ENCODE peak calls at places on chromosomes 4 and X, in nine cellular contexts. M, Q, K, C, N, T, Y, Z and L are unnamed samples.

GRCh38 chr4:188262464-188262863 is 123.2 kb downstream of the TRIML1 start:
- DNase-seq in M (no peak), Q (no peak), K (no peak), C (no peak), N (no peak), T (no peak), Y (no peak), Z (no peak), L (no peak)

GRCh38 chrX:8815460-8816065 is 14.4 kb upstream of the FAM9A start:
- DNase-seq in M (peak; percentile 64), Q (no peak), K (no peak), C (peak; percentile 78), N (no peak), T (peak; percentile 58), Y (no peak), Z (peak; percentile 29), L (no peak)

GRCh38 chr4:143381171-143382118 is 44.8 kb downstream of the GAB1 start:
- DNase-seq in M (peak; percentile 78), Q (peak; percentile 93), K (peak; percentile 73), C (peak; percentile 31), N (peak; percentile 83), T (peak; percentile 24), Y (peak; percentile 70), Z (no peak), L (peak; percentile 61)

GRCh38 chrX:1546601-1547275 is 9.8 kb upstream of the P2RY8 start:
- DNase-seq in M (no peak), Q (peak; percentile 60), K (no peak), C (no peak), N (no peak), T (no peak), Y (no peak), Z (no peak), L (no peak)

GRCh38 chr4:54971474-54971950 is 153.9 kb downstream of the KDR start:
- DNase-seq in M (peak; percentile 48), Q (no peak), K (no peak), C (peak; percentile 82), N (no peak), T (peak; percentile 43), Y (no peak), Z (peak; percentile 32), L (no peak)

GRCh38 chrX:17086317-17086716 is 139.9 kb downstream of the REPS2 start:
- DNase-seq in M (no peak), Q (no peak), K (no peak), C (no peak), N (no peak), T (no peak), Y (no peak), Z (no peak), L (no peak)

GRCh38 chr4:76950052-76950845 is 697 bp downstream of the SEPTIN11 start:
- DNase-seq in M (peak; percentile 24), Q (peak; percentile 76), K (peak; percentile 31), C (peak; percentile 35), N (peak; percentile 85), T (peak; percentile 76), Y (no peak), Z (peak; percentile 25), L (peak; percentile 56)

GRCh38 chr4:153166971-153167501 is 37.2 kb upstream of the TRIM2 start:
- DNase-seq in M (no peak), Q (no peak), K (no peak), C (no peak), N (no peak), T (no peak), Y (no peak), Z (no peak), L (no peak)

GRCh38 chrX:131987252-131987651 is 35.9 kb upstream of the STK26 start:
- DNase-seq in M (no peak), Q (no peak), K (no peak), C (no peak), N (no peak), T (no peak), Y (no peak), Z (peak; percentile 76), L (no peak)

GRCh38 chr4:144591401-144591800 is 54.6 kb upstream of the HHIP start:
- DNase-seq in M (peak; percentile 83), Q (no peak), K (no peak), C (no peak), N (peak; percentile 61), T (no peak), Y (no peak), Z (no peak), L (peak; percentile 64)

GRCh38 chr4:44495136-44495535 is 46.5 kb upstream of the KCTD8 start:
- DNase-seq in M (no peak), Q (no peak), K (no peak), C (no peak), N (no peak), T (no peak), Y (no peak), Z (no peak), L (no peak)

GRCh38 chrX:106952988-106953387 is 32.8 kb downstream of the CLDN2 start:
- DNase-seq in M (peak; percentile 40), Q (no peak), K (no peak), C (no peak), N (no peak), T (peak; percentile 6), Y (no peak), Z (no peak), L (no peak)

GRCh38 chr4:3328814-3329663 is 36.2 kb downstream of the RGS12 start:
- DNase-seq in M (no peak), Q (peak; percentile 21), K (no peak), C (no peak), N (no peak), T (no peak), Y (no peak), Z (no peak), L (no peak)

GRCh38 chrX:107628662-107629532 is 587 bp downstream of the PRPS1 start:
- DNase-seq in M (peak; percentile 51), Q (peak; percentile 63), K (no peak), C (peak; percentile 44), N (peak; percentile 18), T (peak; percentile 36), Y (peak; percentile 40), Z (peak; percentile 62), L (peak; percentile 32)

GRCh38 chr4:8362483-8362882 is 78.0 kb downstream of the ACOX3 start:
- DNase-seq in M (no peak), Q (no peak), K (no peak), C (no peak), N (no peak), T (no peak), Y (no peak), Z (no peak), L (no peak)

DNA sequence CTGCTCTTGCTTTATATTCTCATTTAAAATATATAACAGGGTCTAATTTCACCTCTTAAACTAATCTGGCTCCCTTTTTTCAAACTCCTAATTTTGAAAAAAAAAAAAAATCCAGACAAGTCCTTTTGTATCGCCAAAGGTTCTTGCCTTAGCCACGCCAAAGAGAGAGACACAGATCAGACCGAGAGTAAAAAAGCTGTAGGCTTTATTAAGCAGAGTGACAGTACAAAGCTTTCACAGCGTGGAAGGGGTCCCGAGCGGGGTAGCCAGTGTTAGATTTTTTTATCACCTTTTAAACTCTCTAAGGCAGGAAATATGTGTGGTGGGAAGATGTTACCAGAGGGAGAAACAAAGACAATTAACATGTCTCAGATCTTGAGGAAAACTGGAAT is 54.1 kb downstream of the PAGE2 start:
- DNase-seq in M (no peak), Q (no peak), K (no peak), C (no peak), N (no peak), T (no peak), Y (no peak), Z (no peak), L (no peak)
- H3K4me3 ChIP-seq in M (no peak overlapping the region), Q (no peak overlapping the region), K (no peak overlapping the region), C (no peak overlapping the region), N (no peak overlapping the region), T (no peak overlapping the region), Y (no peak overlapping the region), Z (no peak overlapping the region), L (no peak overlapping the region)

DNA sequence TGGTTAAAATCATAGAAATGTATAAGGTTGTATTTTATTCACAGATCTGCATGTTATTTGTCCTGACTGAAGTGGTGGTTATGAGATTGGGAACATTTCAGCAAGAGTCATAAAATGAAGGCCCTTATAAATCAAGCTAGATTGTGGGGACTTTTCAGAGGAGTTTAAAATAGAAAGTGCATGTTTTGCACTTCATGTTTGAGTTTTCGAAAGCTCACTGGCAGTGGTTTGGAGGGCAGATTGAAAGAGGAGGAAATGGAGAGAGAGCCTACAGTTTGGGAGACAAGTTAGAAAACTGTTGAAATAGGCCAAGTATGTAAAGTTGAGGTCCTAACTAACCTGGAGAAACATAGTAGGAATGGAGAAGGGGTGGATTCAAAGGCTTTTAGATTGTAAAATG is 124.9 kb downstream of the KDM6A start:
- DNase-seq in M (no peak), Q (no peak), K (no peak), C (no peak), N (no peak), T (no peak), Y (no peak), Z (no peak), L (no peak)
- H3K4me1 ChIP-seq in M (no peaks in the 10 kb centered on the region), Q (peaks cover 12% of the 10 kb centered on the region), K (no peaks in the 10 kb centered on the region), C (peaks cover 48% of the 10 kb centered on the region), N (peaks cover 22% of the 10 kb centered on the region), T (no peaks in the 10 kb centered on the region), Y (peaks cover 4% of the 10 kb centered on the region), Z (peaks cover 18% of the 10 kb centered on the region), L (peaks cover 8% of the 10 kb centered on the region)

DNA sequence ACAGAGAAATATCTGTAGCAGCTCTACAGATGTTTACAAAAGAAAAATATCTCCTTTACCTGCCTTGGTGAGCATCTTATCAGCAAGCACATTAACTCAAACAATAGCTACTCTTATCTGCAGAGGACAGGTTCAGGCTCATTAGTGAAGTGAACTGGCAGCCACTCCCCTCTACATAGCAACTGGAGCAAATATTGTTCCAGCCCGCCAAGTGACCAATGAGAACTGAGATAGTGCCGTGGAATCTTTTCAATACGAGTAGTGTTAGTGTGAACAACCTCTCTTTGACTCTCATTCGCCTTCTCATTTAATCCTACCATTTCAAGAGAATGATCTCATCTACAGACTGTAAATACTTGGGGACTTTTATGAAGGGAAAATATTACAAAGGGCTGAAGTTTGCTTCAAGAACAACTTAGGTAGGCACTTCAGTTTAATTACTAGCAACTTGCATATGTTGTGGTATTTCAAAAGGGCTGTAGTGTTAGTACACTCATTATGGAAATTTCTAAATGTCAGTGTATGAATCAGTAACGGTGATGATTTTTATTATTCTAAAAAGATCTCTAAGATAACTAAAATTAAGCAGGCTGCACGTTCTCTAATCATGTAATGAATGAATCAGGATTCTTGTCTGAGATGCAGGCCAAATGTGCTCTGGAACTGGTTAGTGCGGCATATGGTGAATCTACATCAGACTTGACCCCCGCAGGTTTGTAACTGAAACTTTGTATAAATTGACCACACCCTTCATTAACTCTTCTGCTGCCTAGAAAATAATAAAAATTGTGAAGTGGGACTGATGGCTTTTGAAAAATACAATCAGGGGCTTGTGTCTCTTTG is 72.4 kb downstream of the PALLD start:
- DNase-seq in M (peak; percentile 65), Q (no peak), K (no peak), C (no peak), N (peak; percentile 45), T (no peak), Y (peak; percentile 51), Z (no peak), L (peak; percentile 57)
- H3K4me3 ChIP-seq in M (no peak overlapping the region), Q (no peak overlapping the region), K (no peak overlapping the region), C (no peak overlapping the region), N (no peak overlapping the region), T (no peak overlapping the region), Y (peak overlapping the region; percentile 29), Z (no peak overlapping the region), L (no peak overlapping the region)

DNA sequence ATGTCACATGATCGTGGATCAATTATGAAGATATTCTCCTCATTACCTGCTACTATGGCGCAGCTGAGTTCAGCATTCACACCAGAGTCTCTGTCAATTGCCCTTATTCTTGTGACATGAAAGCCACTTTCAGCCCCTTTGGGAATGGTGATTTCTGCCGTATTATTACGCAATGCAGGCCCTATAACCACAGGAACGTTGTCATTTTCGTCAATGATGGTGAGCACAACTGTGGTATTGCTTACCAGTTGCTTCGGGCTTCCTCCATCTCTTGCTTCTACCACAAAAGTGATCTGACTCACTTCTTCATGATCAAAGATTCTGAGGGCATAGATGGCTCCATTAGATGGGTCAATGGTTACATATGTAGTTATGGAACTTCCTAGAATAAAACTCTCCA is 2.1 kb downstream of the PCDH18 start:
- DNase-seq in M (no peak), Q (no peak), K (no peak), C (no peak), N (no peak), T (no peak), Y (peak; percentile 18), Z (no peak), L (no peak)
- H3K4me1 ChIP-seq in M (peaks cover 22% of the 10 kb centered on the region), Q (peaks cover 9% of the 10 kb centered on the region), K (no peaks in the 10 kb centered on the region), C (peaks cover 40% of the 10 kb centered on the region), N (no peaks in the 10 kb centered on the region), T (peaks cover 24% of the 10 kb centered on the region), Y (peaks cover 9% of the 10 kb centered on the region), Z (no peaks in the 10 kb centered on the region), L (no peaks in the 10 kb centered on the region)